ENCODE peak calls at places on chromosomes 3 and 15, in four cellular contexts. U is pancreas; X is OCI-LY7; D is CD4-positive, CD25-positive, alpha-beta regulatory T cell. P is an unnamed sample.
A peak's percentile ranks its signal among the peaks of the same experiment; 100 is the strongest.

GRCh38 chr15:31977812-31978662 is 52.3 kb upstream of the CHRNA7 start:
- DNase-seq in U (peak; percentile 90), X (peak; percentile 50), D (peak; percentile 46), P (peak; percentile 31)

GRCh38 chr3:46271910-46272309 is 29.6 kb downstream of the CCR3 start:
- DNase-seq in U (no peak), X (no peak), D (no peak), P (no peak)

GRCh38 chr3:187968883-187969580 is 184.9 kb upstream of the LPP start:
- DNase-seq in U (no peak), X (no peak), D (no peak), P (no peak)

GRCh38 chr3:157471051-157471450 is 32.2 kb downstream of the VEPH1 start:
- DNase-seq in U (no peak), X (no peak), D (no peak), P (no peak)

GRCh38 chr3:40524222-40524570 is 564 bp upstream of the ZNF621 start:
- DNase-seq in U (no peak), X (no peak), D (no peak), P (no peak)

GRCh38 chr3:49119036-49119435 is 1.6 kb downstream of the USP19 start:
- DNase-seq in U (no peak), X (no peak), D (no peak), P (no peak)

GRCh38 chr3:12658593-12659058 is 5.3 kb downstream of the RAF1 start:
- DNase-seq in U (no peak), X (no peak), D (no peak), P (no peak)

GRCh38 chr3:114850913-114851312 is 296.2 kb downstream of the ZBTB20 start:
- DNase-seq in U (no peak), X (no peak), D (no peak), P (no peak)

DNA sequence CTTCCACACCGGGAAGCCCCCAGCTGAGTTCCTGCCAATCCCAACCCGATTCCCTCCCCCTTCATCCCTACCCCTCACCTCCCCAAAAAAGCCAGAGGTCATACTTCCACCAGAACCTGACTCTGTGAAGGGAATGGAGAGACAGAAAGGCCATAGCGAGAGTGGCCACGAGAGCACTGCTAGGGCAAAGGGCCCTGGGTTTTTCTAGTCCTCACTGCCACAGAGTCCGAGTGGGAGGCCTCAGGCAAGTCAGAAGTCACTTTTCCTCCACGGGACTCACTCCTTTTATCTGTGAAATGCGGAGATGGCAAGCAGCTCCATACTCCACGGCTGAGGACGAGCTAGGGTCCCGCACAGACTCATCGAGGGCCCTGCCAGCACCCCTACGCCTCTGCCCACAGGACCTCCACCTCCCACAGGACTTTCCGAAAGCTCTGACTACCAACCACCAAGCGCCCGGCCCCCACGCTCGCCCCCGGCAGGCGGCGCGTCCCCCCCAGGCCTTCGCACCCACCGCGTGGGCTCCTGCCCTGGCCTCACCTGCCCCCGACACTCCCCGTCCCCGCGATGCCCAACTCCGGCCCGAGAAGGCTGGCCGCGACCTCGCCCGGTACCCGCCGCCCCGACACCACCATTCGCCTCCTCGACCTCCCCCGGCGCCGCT is 794 bp downstream of the ATP13A3 start:
- DNase-seq in U (peak; percentile 81), X (peak; percentile 44), D (peak; percentile 57), P (peak; percentile 44)
- H3K27ac ChIP-seq in U (peak overlapping the region; percentile 82), X (no peak overlapping the region), D (peak overlapping the region; percentile 83), P (peak overlapping the region; percentile 6)

GRCh38 chr15:83555383-83555782 is 98.5 kb upstream of the ADAMTSL3 start:
- DNase-seq in U (no peak), X (no peak), D (no peak), P (no peak)

GRCh38 chr15:83547168-83547567 is 100.0 kb downstream of the SH3GL3 start:
- DNase-seq in U (no peak), X (no peak), D (no peak), P (no peak)

GRCh38 chr15:83545803-83546534 is 98.8 kb downstream of the SH3GL3 start:
- DNase-seq in U (no peak), X (no peak), D (no peak), P (no peak)

GRCh38 chr15:83554558-83554957 is 99.4 kb upstream of the ADAMTSL3 start:
- DNase-seq in U (no peak), X (no peak), D (no peak), P (no peak)

DNA sequence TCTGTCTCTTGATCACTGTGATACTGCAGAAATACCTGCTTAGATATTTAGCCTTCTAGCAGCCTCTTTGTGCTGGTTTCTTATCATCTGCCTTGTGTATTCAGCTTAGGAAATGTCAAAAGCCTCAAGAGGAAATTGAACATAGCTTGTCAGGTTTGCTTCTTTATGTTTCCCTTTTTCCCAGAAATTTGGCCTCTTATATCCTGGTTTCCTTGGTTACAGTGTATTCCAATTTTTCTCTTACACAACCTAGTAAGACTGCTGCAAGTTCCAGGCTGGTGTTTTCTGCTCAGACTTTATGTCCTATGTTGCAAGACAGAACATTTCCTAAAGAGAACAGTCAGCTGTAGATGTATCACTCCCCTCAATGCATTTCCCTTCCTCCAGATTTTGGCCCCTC is 102.4 kb downstream of the SH3GL3 start:
- DNase-seq in U (no peak), X (no peak), D (no peak), P (no peak)
- H3K9me3 ChIP-seq in U (no peaks in the 10 kb centered on the region), X (no peaks in the 10 kb centered on the region), D (no peaks in the 10 kb centered on the region), P (no peaks in the 10 kb centered on the region)

GRCh38 chr3:138944136-138944658 is 2.7 kb downstream of the FOXL2 start:
- DNase-seq in U (no peak), X (no peak), D (no peak), P (no peak)

GRCh38 chr3:138943724-138944131 is 3.2 kb downstream of the FOXL2 start:
- DNase-seq in U (no peak), X (no peak), D (no peak), P (no peak)

GRCh38 chr3:138942271-138942670 is 4.7 kb downstream of the FOXL2 start:
- DNase-seq in U (no peak), X (no peak), D (no peak), P (no peak)

GRCh38 chr3:138941259-138941885 is 5.6 kb downstream of the FOXL2 start:
- DNase-seq in U (no peak), X (peak; percentile 27), D (peak; percentile 42), P (no peak)

DNA sequence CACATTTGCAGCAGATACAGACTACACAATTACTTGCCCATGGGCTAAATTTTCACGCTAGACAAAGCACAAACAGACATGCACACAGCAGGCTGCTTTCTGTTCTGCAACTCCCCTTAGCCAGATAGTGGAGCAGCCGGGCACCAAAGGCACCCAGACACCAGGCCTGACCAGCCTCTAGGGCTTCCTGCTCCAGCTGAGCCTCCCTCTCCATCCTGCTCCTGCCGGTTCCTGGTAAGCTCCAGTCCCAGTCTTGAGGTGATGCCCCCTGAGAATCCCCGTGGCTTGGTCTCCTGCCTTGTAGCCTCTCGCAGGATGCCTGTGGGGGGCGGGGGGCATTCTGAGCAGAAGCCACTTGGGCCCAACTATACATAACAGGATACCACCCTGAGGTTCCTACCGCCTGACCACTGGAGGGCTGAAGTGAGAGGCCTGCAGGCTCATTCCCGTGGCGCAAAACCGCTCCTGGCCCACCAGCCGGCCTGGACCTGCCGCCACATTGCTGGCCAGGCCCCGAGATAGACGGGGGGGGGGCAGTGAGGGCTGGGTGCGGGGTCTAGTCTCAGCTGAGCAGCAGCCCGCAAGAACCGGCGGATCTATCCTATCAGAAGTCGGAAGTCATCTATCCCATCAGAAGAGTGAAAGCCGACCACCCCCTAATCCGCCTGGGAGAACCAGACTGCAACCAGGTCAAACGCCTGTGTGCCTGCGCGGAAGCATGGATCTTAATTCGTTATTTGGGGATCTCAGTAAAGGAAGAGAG is 3.9 kb downstream of the FOXL2 start:
- DNase-seq in U (no peak), X (no peak), D (no peak), P (no peak)
- H3K4me1 ChIP-seq in U (peaks cover 4% of the 10 kb centered on the region), X (no peaks in the 10 kb centered on the region), D (peaks cover 52% of the 10 kb centered on the region), P (peaks cover 45% of the 10 kb centered on the region)

GRCh38 chr15:33132722-33133345 is 61.7 kb downstream of the FMN1 start:
- DNase-seq in U (no peak), X (peak; percentile 26), D (peak; percentile 16), P (no peak)
- H3K27ac ChIP-seq in U (no peak overlapping the region), X (no peak overlapping the region), D (no peak overlapping the region), P (no peak overlapping the region)

GRCh38 chr3:195999896-196000295 is 82.0 kb downstream of the TFRC start:
- DNase-seq in U (no peak), X (no peak), D (no peak), P (no peak)

GRCh38 chr3:196007744-196008143 is 74.1 kb downstream of the TFRC start:
- DNase-seq in U (no peak), X (no peak), D (no peak), P (no peak)

GRCh38 chr3:196008387-196008786 is 73.5 kb downstream of the TFRC start:
- DNase-seq in U (no peak), X (no peak), D (no peak), P (no peak)

GRCh38 chr3:196008929-196009328 is 73.0 kb downstream of the TFRC start:
- DNase-seq in U (peak; percentile 48), X (no peak), D (no peak), P (no peak)

DNA sequence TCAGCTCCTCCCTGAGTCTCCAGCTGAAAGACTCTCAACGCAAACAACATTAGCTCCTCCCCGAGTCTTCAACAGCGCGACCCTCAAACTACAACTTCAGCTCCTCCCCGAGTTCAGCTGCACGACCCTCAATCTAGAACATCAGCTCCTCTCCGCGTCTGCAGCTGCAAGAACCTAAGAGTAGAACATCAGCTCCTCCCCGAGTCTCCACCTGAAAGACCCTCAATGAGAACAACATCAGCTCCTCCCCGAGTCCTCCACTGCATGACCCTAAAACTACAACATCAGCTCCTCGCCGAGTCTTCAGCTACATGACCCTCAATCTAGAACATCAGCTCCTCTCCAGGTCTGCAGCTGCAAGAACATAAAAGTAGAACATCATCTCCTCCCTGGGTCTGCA is 78.3 kb downstream of the TFRC start:
- DNase-seq in U (no peak), X (no peak), D (no peak), P (no peak)
- H3K9me3 ChIP-seq in U (no peaks in the 10 kb centered on the region), X (no peaks in the 10 kb centered on the region), D (no peaks in the 10 kb centered on the region), P (no peaks in the 10 kb centered on the region)

GRCh38 chr3:151796105-151796705 is 17.7 kb upstream of the AADAC start:
- DNase-seq in U (no peak), X (no peak), D (no peak), P (no peak)

GRCh38 chr3:151800449-151800848 is 13.5 kb upstream of the AADAC start:
- DNase-seq in U (no peak), X (no peak), D (no peak), P (no peak)

GRCh38 chr3:151794080-151794479 is 19.8 kb upstream of the AADAC start:
- DNase-seq in U (no peak), X (no peak), D (no peak), P (no peak)

GRCh38 chr3:151795276-151795675 is 18.6 kb upstream of the AADAC start:
- DNase-seq in U (no peak), X (no peak), D (no peak), P (no peak)

DNA sequence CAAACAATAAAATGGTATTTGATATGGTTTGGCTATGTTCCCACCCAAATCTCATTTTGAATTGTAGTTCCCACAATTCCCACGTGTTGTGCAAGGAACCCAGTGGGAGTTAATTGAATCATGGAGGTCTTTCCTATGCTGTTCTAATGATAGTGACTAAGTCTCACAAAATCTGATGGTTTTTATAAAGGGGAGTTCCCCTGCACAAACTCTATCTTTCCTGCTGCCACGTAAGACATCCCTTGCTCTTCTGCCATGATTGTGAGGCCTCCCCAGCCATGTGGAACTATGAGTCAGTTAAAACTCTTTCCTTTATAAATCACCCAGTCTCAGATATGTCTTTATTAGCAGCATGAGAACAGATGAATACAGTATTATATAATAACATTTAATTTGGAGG is 15.4 kb upstream of the AADAC start:
- DNase-seq in U (no peak), X (no peak), D (no peak), P (no peak)
- H3K4me1 ChIP-seq in U (peaks cover 4% of the 10 kb centered on the region), X (no peaks in the 10 kb centered on the region), D (no peaks in the 10 kb centered on the region), P (no peaks in the 10 kb centered on the region)

GRCh38 chr3:123521179-123521969 is 63.5 kb downstream of the HACD2 start:
- DNase-seq in U (no peak), X (no peak), D (no peak), P (no peak)
- H3K27ac ChIP-seq in U (no peak overlapping the region), X (no peak overlapping the region), D (no peak overlapping the region), P (no peak overlapping the region)

P was measured in CD8-positive, alpha-beta T cell.